ENCODE peak calls at places on chromosomes 6 and 20, in four cellular contexts. H is heart left ventricle, G is uterus, F is H1. U is an unnamed sample.

GRCh38 chr6:137092018-137092417 is 47.3 kb upstream of the IL20RA start:
- DNase-seq in G (no peak), F (no peak), H (no peak), U (no peak)

GRCh38 chr6:35160642-35161041 is 19.5 kb upstream of the TCP11 start:
- DNase-seq in H (no peak), F (no peak), G (no peak), U (no peak)

GRCh38 chr6:6546318-6547110 is 42.0 kb upstream of the LY86 start:
- DNase-seq in G (peak; percentile 19), H (peak; percentile 47), F (no peak), U (no peak)

GRCh38 chr20:56143759-56144158 is 104.8 kb upstream of the MC3R start:
- DNase-seq in G (no peak), H (no peak), F (no peak), U (no peak)

GRCh38 chr6:22980446-22980845 is 411.1 kb downstream of the HDGFL1 start:
- DNase-seq in F (no peak), G (no peak), H (no peak), U (peak; percentile 2)

GRCh38 chr6:157486632-157487031 is 105.6 kb downstream of the ZDHHC14 start:
- DNase-seq in H (no peak), G (no peak), F (no peak), U (no peak)

GRCh38 chr6:31888281-31889258 is 8.9 kb downstream of the EHMT2 start:
- DNase-seq in F (no peak), H (no peak), G (no peak), U (no peak)

GRCh38 chr6:139135578-139136545 is 982 bp downstream of the HECA start:
- DNase-seq in H (peak; percentile 84), G (peak; percentile 52), F (no peak), U (peak; percentile 16)

GRCh38 chr20:24773751-24774201 is 175.3 kb upstream of the CST7 start:
- DNase-seq in G (no peak), H (no peak), F (no peak), U (peak; percentile 74)

GRCh38 chr6:42118162-42119001 is 24.0 kb downstream of the C6orf132 start:
- DNase-seq in H (peak; percentile 72), F (no peak), G (no peak), U (peak; percentile 66)

GRCh38 chr20:36467076-36467999 is 74.0 kb upstream of the MYL9 start:
- DNase-seq in F (no peak), G (peak; percentile 47), H (peak; percentile 75), U (peak; percentile 70)

GRCh38 chr20:36469973-36470372 is 71.3 kb upstream of the MYL9 start:
- DNase-seq in G (no peak), F (no peak), H (no peak), U (no peak)

GRCh38 chr20:36466089-36466488 is 75.2 kb upstream of the MYL9 start:
- DNase-seq in H (no peak), F (no peak), G (no peak), U (no peak)

GRCh38 chr20:36470482-36471062 is 70.7 kb upstream of the MYL9 start:
- DNase-seq in F (no peak), G (no peak), H (no peak), U (no peak)

GRCh38 chr20:36468149-36469000 is 72.9 kb upstream of the MYL9 start:
- DNase-seq in G (no peak), H (no peak), F (no peak), U (no peak)
- TF ChIP-seq POLR2A in G (no peak), H (no peak), F (no peak), U (no peak)

GRCh38 chr6:24719125-24719931 is at the start of gene C6orf62:
- DNase-seq in G (peak; percentile 27), F (no peak), H (peak; percentile 51), U (no peak)
- TF ChIP-seq POLR2A in G (no peak), F (peak; percentile 68), H (no peak), U (no peak)

GRCh38 chr20:17939622-17940446 is 28.8 kb downstream of the SNX5 start:
- DNase-seq in G (no peak), H (no peak), F (no peak), U (no peak)
- TF ChIP-seq POLR2A in G (no peak), H (no peak), F (peak; percentile 52), U (no peak)

GRCh38 chr20:2101935-2102584 is 433 bp downstream of the STK35 start:
- DNase-seq in F (peak; percentile 71), G (peak; percentile 92), H (peak; percentile 94), U (peak; percentile 83)
- TF ChIP-seq POLR2A in F (peak; percentile 91), G (peak; percentile 33), H (no peak), U (peak; percentile 13)

GRCh38 chr6:26156850-26157149 is 69.6 kb downstream of the HFE start:
- DNase-seq in H (peak; percentile 27), G (no peak), F (no peak), U (no peak)
- TF ChIP-seq POLR2A in H (no peak), G (no peak), F (no peak), U (no peak)

DNA sequence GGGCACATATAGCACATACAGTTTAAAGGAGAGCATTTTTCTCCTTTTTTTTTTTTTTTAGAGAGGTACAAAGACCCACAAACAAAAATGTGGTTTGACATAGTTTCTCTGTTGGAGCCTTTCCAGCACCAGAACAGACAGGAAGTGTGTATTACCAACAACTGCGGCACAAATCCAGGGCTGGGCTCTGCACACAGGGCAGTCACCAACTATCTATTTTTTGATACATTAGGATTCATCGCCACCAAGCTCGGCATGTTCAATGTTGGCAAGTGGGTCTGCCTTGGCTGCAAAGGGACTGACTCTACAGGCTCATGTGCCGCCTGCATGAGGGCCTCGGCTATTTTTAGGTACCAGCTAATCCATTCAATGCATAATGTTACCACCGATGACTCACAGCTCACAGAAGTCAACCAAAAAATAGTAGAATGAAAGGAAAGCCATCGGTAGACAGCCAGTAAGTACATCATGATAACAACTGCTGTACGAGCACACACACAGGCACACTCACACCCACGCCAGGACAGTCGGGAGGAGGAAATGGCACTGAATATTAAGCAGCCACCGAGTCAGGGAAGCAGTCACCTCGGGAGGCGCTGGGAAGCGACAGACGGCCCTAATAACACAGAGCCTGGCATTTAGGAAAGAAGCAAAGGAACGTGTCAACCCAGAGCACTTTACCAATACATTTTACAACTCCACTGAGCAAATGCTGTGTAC is 81.6 kb downstream of the GMPR start:
- DNase-seq in F (no peak), H (peak; percentile 88), G (peak; percentile 78), U (no peak)
- TF ChIP-seq POLR2A in F (no peak), H (no peak), G (no peak), U (no peak)

GRCh38 chr6:97501875-97502274 is 218.9 kb upstream of the MMS22L start:
- DNase-seq in G (no peak), H (no peak), F (no peak), U (no peak)

GRCh38 chr6:97497713-97498331 is 214.8 kb upstream of the MMS22L start:
- DNase-seq in G (peak; percentile 19), H (peak; percentile 57), F (peak; percentile 7), U (peak; percentile 2)
- TF ChIP-seq POLR2A in G (no peak), H (no peak), F (no peak), U (no peak)

DNA sequence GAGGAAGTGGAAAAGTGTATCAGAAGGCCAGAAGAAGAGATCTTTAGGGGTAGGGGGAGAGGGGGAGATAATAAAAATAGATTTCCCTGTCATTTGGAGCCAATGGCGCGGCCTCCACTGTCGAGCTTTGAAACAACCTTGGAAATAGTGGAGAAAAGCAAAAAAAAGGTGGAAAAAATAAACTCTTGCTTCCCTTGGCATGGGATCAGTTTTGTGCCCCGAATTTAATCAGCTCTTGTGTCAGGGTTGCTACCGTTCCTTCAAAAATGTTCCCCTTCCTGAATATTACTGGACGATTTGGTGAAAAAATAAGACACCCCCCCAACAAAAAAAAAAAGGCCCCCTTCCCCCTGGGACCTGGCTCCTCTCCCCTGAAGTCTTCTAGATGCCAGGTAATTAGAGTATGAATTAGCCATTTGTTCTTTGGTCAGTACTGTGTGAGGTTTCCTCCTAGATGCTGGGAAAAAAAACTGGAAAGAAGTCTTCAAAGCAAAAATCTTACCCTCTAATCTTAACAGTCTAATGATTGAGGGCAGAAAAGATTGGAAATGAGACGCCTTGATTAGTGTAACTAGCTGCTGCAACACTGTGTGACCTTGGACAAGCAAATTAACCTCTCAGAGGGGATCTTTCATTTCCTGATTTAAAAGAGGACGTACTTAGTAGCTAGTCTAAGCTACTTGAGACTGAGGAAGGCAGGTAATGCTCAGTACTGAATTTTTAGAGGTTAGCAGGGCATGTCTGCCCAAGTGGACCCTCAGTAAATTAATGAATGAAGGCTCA is 872 bp upstream of the RBM39 start:
- DNase-seq in G (no peak), F (no peak), H (no peak), U (no peak)
- TF ChIP-seq POLR2A in G (no peak), F (no peak), H (no peak), U (no peak)